ENCODE peak calls at places on chromosomes 12 and 14, in five cellular contexts. I, Z, M, U and J are unnamed samples.
A peak's percentile ranks its signal among the peaks of the same experiment; 100 is the strongest.

GRCh38 chr14:26394114-26394855 is 203.5 kb downstream of the NOVA1 start:
- DNase-seq in I (peak; percentile 40), Z (no peak), M (no peak), U (no peak), J (no peak)

GRCh38 chr12:28479683-28480082 is 289.4 kb downstream of the CCDC91 start:
- DNase-seq in I (no peak), Z (no peak), M (no peak), U (no peak), J (no peak)

GRCh38 chr12:57474430-57474829 is 5.2 kb downstream of the ARHGAP9 start:
- DNase-seq in I (no peak), Z (no peak), M (no peak), U (no peak), J (no peak)

GRCh38 chr14:29454026-29454693 is 473.5 kb downstream of the PRKD1 start:
- DNase-seq in I (no peak), Z (no peak), M (no peak), U (no peak), J (no peak)

GRCh38 chr14:90604356-90604755 is 207.5 kb downstream of the CALM1 start:
- DNase-seq in I (no peak), Z (no peak), M (no peak), U (no peak), J (no peak)

GRCh38 chr14:99383457-99384428 is 96.9 kb downstream of the SETD3 start:
- DNase-seq in I (no peak), Z (no peak), M (no peak), U (no peak), J (no peak)

GRCh38 chr14:100402631-100403030 is 79.5 kb downstream of the SLC25A47 start:
- DNase-seq in I (no peak), Z (no peak), M (no peak), U (no peak), J (no peak)

GRCh38 chr14:60647081-60647836 is 2.0 kb downstream of the SIX1 start:
- DNase-seq in I (no peak), Z (no peak), M (no peak), U (no peak), J (no peak)